ENCODE peak calls at places on chromosomes 5 and 9, in nine cellular contexts. X, N, A, F, H, J, B, G and E are unnamed samples.

GRCh38 chr5:179905144-179905526 is 2.6 kb downstream of the TBC1D9B start:
- DNase-seq in X (no peak), N (no peak), A (no peak), F (no peak), H (no peak), J (no peak), B (no peak), G (no peak), E (no peak)

GRCh38 chr5:66898241-66899039 is 298.2 kb downstream of the CD180 start:
- DNase-seq in X (no peak), N (no peak), A (no peak), F (no peak), H (no peak), J (no peak), B (no peak), G (no peak), E (no peak)

GRCh38 chr5:139014726-139015125 is 139.6 kb upstream of the LRRTM2 start:
- DNase-seq in X (peak), N (no peak), A (peak), F (peak), H (no peak), J (no peak), B (no peak), G (no peak), E (no peak)

GRCh38 chr9:124423591-124423990 is 8.3 kb upstream of the PSMB7 start:
- DNase-seq in X (no peak), N (no peak), A (no peak), F (no peak), H (no peak), J (no peak), B (no peak), G (peak), E (no peak)

GRCh38 chr9:4769321-4770080 is 23.2 kb upstream of the RCL1 start:
- DNase-seq in X (peak), N (no peak), A (no peak), F (peak), H (no peak), J (no peak), B (no peak), G (no peak), E (no peak)

GRCh38 chr5:157516626-157517325 is 56.8 kb downstream of the NIPAL4 start:
- DNase-seq in X (peak), N (no peak), A (peak), F (peak), H (no peak), J (no peak), B (no peak), G (no peak), E (no peak)

GRCh38 chr5:132435891-132436290 is 54.7 kb downstream of the IRF1 start:
- DNase-seq in X (no peak), N (no peak), A (no peak), F (no peak), H (no peak), J (no peak), B (no peak), G (no peak), E (no peak)

GRCh38 chr5:142316051-142316450 is 8.8 kb downstream of the SPRY4 start:
- DNase-seq in X (no peak), N (peak), A (no peak), F (no peak), H (no peak), J (no peak), B (no peak), G (no peak), E (no peak)

GRCh38 chr9:114929166-114929565 is 1.2 kb downstream of the TNFSF8 start:
- DNase-seq in X (no peak), N (no peak), A (no peak), F (no peak), H (no peak), J (no peak), B (no peak), G (no peak), E (no peak)

GRCh38 chr9:127778280-127779135 is at the start of gene SH2D3C:
- DNase-seq in X (no peak), N (no peak), A (no peak), F (no peak), H (peak), J (no peak), B (no peak), G (no peak), E (peak)

GRCh38 chr5:39185761-39186160 is 33.6 kb downstream of the FYB1 start:
- DNase-seq in X (no peak), N (no peak), A (no peak), F (no peak), H (no peak), J (no peak), B (no peak), G (no peak), E (no peak)

GRCh38 chr5:2038337-2039179 is 155.8 kb upstream of the IRX4 start:
- DNase-seq in X (no peak), N (peak), A (no peak), F (peak), H (peak), J (peak), B (peak), G (no peak), E (peak)

GRCh38 chr5:168967882-168968620 is 332.9 kb downstream of the SLIT3 start:
- DNase-seq in X (no peak), N (no peak), A (no peak), F (no peak), H (no peak), J (no peak), B (no peak), G (no peak), E (no peak)

GRCh38 chr5:171627936-171628335 is 157.7 kb upstream of the SMIM23 start:
- DNase-seq in X (no peak), N (no peak), A (no peak), F (no peak), H (no peak), J (no peak), B (no peak), G (no peak), E (no peak)